ENCODE peak calls at places on chromosomes 4 and X, in seven cellular contexts. One of them, this sample, is unnamed.

GRCh38 chr4:117700111-117700892 is 334.0 kb upstream of the NDST3 start:
- DNase-seq in left ventricle myocardium inferior: no peak
- DNase-seq in heart right ventricle: no peak
- DNase-seq in spleen: no peak
- DNase-seq in CD8-positive, alpha-beta T cell: no peak
- DNase-seq in H9: no peak
- DNase-seq in thyroid gland: no peak
- DNase-seq in this sample: no peak

GRCh38 chr4:94576163-94576562 is 124.4 kb downstream of the PDLIM5 start:
- DNase-seq in left ventricle myocardium inferior: no peak
- DNase-seq in heart right ventricle: no peak
- DNase-seq in spleen: no peak
- DNase-seq in CD8-positive, alpha-beta T cell: no peak
- DNase-seq in H9: no peak
- DNase-seq in thyroid gland: no peak
- DNase-seq in this sample: no peak

GRCh38 chr4:142818009-142818408 is 28.1 kb downstream of the INPP4B start:
- DNase-seq in left ventricle myocardium inferior: no peak
- DNase-seq in heart right ventricle: no peak
- DNase-seq in spleen: no peak
- DNase-seq in CD8-positive, alpha-beta T cell: no peak
- DNase-seq in H9: no peak
- DNase-seq in thyroid gland: no peak
- DNase-seq in this sample: no peak

GRCh38 chrX:129785160-129785947 is 5.6 kb downstream of the SASH3 start:
- DNase-seq in left ventricle myocardium inferior: no peak
- DNase-seq in heart right ventricle: no peak
- DNase-seq in spleen: no peak
- DNase-seq in CD8-positive, alpha-beta T cell: no peak
- DNase-seq in H9: no peak
- DNase-seq in thyroid gland: no peak
- DNase-seq in this sample: no peak

GRCh38 chr4:114603455-114603854 is 4.8 kb downstream of the UGT8 start:
- DNase-seq in left ventricle myocardium inferior: no peak
- DNase-seq in heart right ventricle: no peak
- DNase-seq in spleen: no peak
- DNase-seq in CD8-positive, alpha-beta T cell: no peak
- DNase-seq in H9: no peak
- DNase-seq in thyroid gland: no peak
- DNase-seq in this sample: no peak

GRCh38 chr4:36399762-36400353 is 118.4 kb downstream of the DTHD1 start:
- DNase-seq in left ventricle myocardium inferior: no peak
- DNase-seq in heart right ventricle: peak; percentile 9
- DNase-seq in spleen: no peak
- DNase-seq in CD8-positive, alpha-beta T cell: peak; percentile 23
- DNase-seq in H9: no peak
- DNase-seq in thyroid gland: peak; percentile 33
- DNase-seq in this sample: no peak

GRCh38 chrX:77925764-77926163 is 15.3 kb downstream of the ATP7A start:
- DNase-seq in left ventricle myocardium inferior: no peak
- DNase-seq in heart right ventricle: no peak
- DNase-seq in spleen: no peak
- DNase-seq in CD8-positive, alpha-beta T cell: no peak
- DNase-seq in H9: no peak
- DNase-seq in thyroid gland: no peak
- DNase-seq in this sample: no peak

GRCh38 chr4:76590847-76591281 is 155.8 kb downstream of the SHROOM3 start:
- DNase-seq in left ventricle myocardium inferior: no peak
- DNase-seq in heart right ventricle: no peak
- DNase-seq in spleen: no peak
- DNase-seq in CD8-positive, alpha-beta T cell: no peak
- DNase-seq in H9: no peak
- DNase-seq in thyroid gland: no peak
- DNase-seq in this sample: no peak

GRCh38 chr4:46839128-46839527 is 69.9 kb downstream of the COX7B2 start:
- DNase-seq in left ventricle myocardium inferior: no peak
- DNase-seq in heart right ventricle: no peak
- DNase-seq in spleen: no peak
- DNase-seq in CD8-positive, alpha-beta T cell: no peak
- DNase-seq in H9: peak; percentile 27
- DNase-seq in thyroid gland: no peak
- DNase-seq in this sample: no peak

GRCh38 chrX:101429934-101430333 is 21.9 kb downstream of the HNRNPH2 start:
- DNase-seq in left ventricle myocardium inferior: no peak
- DNase-seq in heart right ventricle: no peak
- DNase-seq in spleen: no peak
- DNase-seq in CD8-positive, alpha-beta T cell: no peak
- DNase-seq in H9: no peak
- DNase-seq in thyroid gland: no peak
- DNase-seq in this sample: no peak

GRCh38 chr4:22471999-22472434 is 43.8 kb downstream of the ADGRA3 start:
- DNase-seq in left ventricle myocardium inferior: no peak
- DNase-seq in heart right ventricle: no peak
- DNase-seq in spleen: no peak
- DNase-seq in CD8-positive, alpha-beta T cell: no peak
- DNase-seq in H9: no peak
- DNase-seq in thyroid gland: no peak
- DNase-seq in this sample: no peak

GRCh38 chr4:100087743-100088142 is 102.5 kb downstream of the DDIT4L start:
- DNase-seq in left ventricle myocardium inferior: no peak
- DNase-seq in heart right ventricle: no peak
- DNase-seq in spleen: no peak
- DNase-seq in CD8-positive, alpha-beta T cell: no peak
- DNase-seq in H9: no peak
- DNase-seq in thyroid gland: no peak
- DNase-seq in this sample: no peak

GRCh38 chr4:47839259-47839658 is 1.4 kb upstream of the CORIN start:
- DNase-seq in left ventricle myocardium inferior: no peak
- DNase-seq in heart right ventricle: peak; percentile 13
- DNase-seq in spleen: no peak
- DNase-seq in CD8-positive, alpha-beta T cell: no peak
- DNase-seq in H9: no peak
- DNase-seq in thyroid gland: no peak
- DNase-seq in this sample: no peak

GRCh38 chrX:84339507-84340364 is 151.7 kb upstream of the RPS6KA6 start:
- DNase-seq in left ventricle myocardium inferior: no peak
- DNase-seq in heart right ventricle: no peak
- DNase-seq in spleen: no peak
- DNase-seq in CD8-positive, alpha-beta T cell: no peak
- DNase-seq in H9: no peak
- DNase-seq in thyroid gland: no peak
- DNase-seq in this sample: no peak

GRCh38 chrX:153442463-153442862 is 3.4 kb downstream of the TREX2 start:
- DNase-seq in left ventricle myocardium inferior: no peak
- DNase-seq in heart right ventricle: no peak
- DNase-seq in spleen: no peak
- DNase-seq in CD8-positive, alpha-beta T cell: no peak
- DNase-seq in H9: no peak
- DNase-seq in thyroid gland: no peak
- DNase-seq in this sample: no peak

GRCh38 chr4:121819216-121819980 is 4.3 kb downstream of the CCNA2 start:
- DNase-seq in left ventricle myocardium inferior: no peak
- DNase-seq in heart right ventricle: no peak
- DNase-seq in spleen: no peak
- DNase-seq in CD8-positive, alpha-beta T cell: no peak
- DNase-seq in H9: no peak
- DNase-seq in thyroid gland: no peak
- DNase-seq in this sample: no peak

GRCh38 chr4:28822163-28822562 is 1898.0 kb upstream of the PCDH7 start:
- DNase-seq in left ventricle myocardium inferior: no peak
- DNase-seq in heart right ventricle: no peak
- DNase-seq in spleen: no peak
- DNase-seq in CD8-positive, alpha-beta T cell: no peak
- DNase-seq in H9: no peak
- DNase-seq in thyroid gland: no peak
- DNase-seq in this sample: no peak

GRCh38 chr4:27381806-27382205 is 521.2 kb downstream of the STIM2 start:
- DNase-seq in left ventricle myocardium inferior: no peak
- DNase-seq in heart right ventricle: no peak
- DNase-seq in spleen: no peak
- DNase-seq in CD8-positive, alpha-beta T cell: no peak
- DNase-seq in H9: no peak
- DNase-seq in thyroid gland: no peak
- DNase-seq in this sample: no peak

GRCh38 chr4:31141141-31141811 is 421.1 kb downstream of the PCDH7 start:
- DNase-seq in left ventricle myocardium inferior: no peak
- DNase-seq in heart right ventricle: no peak
- DNase-seq in spleen: no peak
- DNase-seq in CD8-positive, alpha-beta T cell: no peak
- DNase-seq in H9: no peak
- DNase-seq in thyroid gland: no peak
- DNase-seq in this sample: no peak

GRCh38 chr4:2284161-2284933 is 22.4 kb upstream of the MXD4 start:
- DNase-seq in left ventricle myocardium inferior: peak; percentile 5
- DNase-seq in heart right ventricle: no peak
- DNase-seq in spleen: peak; percentile 66
- DNase-seq in CD8-positive, alpha-beta T cell: no peak
- DNase-seq in H9: no peak
- DNase-seq in thyroid gland: no peak
- DNase-seq in this sample: peak; percentile 43

GRCh38 chr4:2284934-2285664 is 23.2 kb upstream of the MXD4 start:
- DNase-seq in left ventricle myocardium inferior: no peak
- DNase-seq in heart right ventricle: no peak
- DNase-seq in spleen: no peak
- DNase-seq in CD8-positive, alpha-beta T cell: no peak
- DNase-seq in H9: no peak
- DNase-seq in thyroid gland: no peak
- DNase-seq in this sample: peak; percentile 37

GRCh38 chr4:2283199-2283711 is 21.3 kb upstream of the MXD4 start:
- DNase-seq in left ventricle myocardium inferior: no peak
- DNase-seq in heart right ventricle: no peak
- DNase-seq in spleen: peak; percentile 1
- DNase-seq in CD8-positive, alpha-beta T cell: no peak
- DNase-seq in H9: no peak
- DNase-seq in thyroid gland: no peak
- DNase-seq in this sample: peak; percentile 3

GRCh38 chr4:2280531-2281300 is 18.8 kb upstream of the MXD4 start:
- DNase-seq in left ventricle myocardium inferior: no peak
- DNase-seq in heart right ventricle: no peak
- DNase-seq in spleen: peak; percentile 69
- DNase-seq in CD8-positive, alpha-beta T cell: no peak
- DNase-seq in H9: no peak
- DNase-seq in thyroid gland: peak; percentile 49
- DNase-seq in this sample: peak; percentile 37

GRCh38 chr4:2281575-2282343 is 19.9 kb upstream of the MXD4 start:
- DNase-seq in left ventricle myocardium inferior: no peak
- DNase-seq in heart right ventricle: no peak
- DNase-seq in spleen: peak; percentile 90
- DNase-seq in CD8-positive, alpha-beta T cell: peak; percentile 82
- DNase-seq in H9: no peak
- DNase-seq in thyroid gland: no peak
- DNase-seq in this sample: peak; percentile 62
- TF ChIP-seq CTCF in left ventricle myocardium inferior: no peak
- TF ChIP-seq CTCF in heart right ventricle: no peak
- TF ChIP-seq CTCF in spleen: peak; percentile 13
- TF ChIP-seq CTCF in CD8-positive, alpha-beta T cell: peak; percentile 72
- TF ChIP-seq CTCF in H9: no peak
- TF ChIP-seq CTCF in thyroid gland: no peak
- TF ChIP-seq CTCF in this sample: peak; percentile 5

GRCh38 chrX:50704360-50704759 is 109.6 kb downstream of the SHROOM4 start:
- DNase-seq in left ventricle myocardium inferior: no peak
- DNase-seq in heart right ventricle: no peak
- DNase-seq in spleen: no peak
- DNase-seq in CD8-positive, alpha-beta T cell: no peak
- DNase-seq in H9: no peak
- DNase-seq in thyroid gland: no peak
- DNase-seq in this sample: no peak

GRCh38 chrX:50700921-50701320 is 113.1 kb downstream of the SHROOM4 start:
- DNase-seq in left ventricle myocardium inferior: no peak
- DNase-seq in heart right ventricle: no peak
- DNase-seq in spleen: no peak
- DNase-seq in CD8-positive, alpha-beta T cell: no peak
- DNase-seq in H9: no peak
- DNase-seq in thyroid gland: no peak
- DNase-seq in this sample: no peak

GRCh38 chrX:50697691-50698090 is 116.3 kb downstream of the SHROOM4 start:
- DNase-seq in left ventricle myocardium inferior: no peak
- DNase-seq in heart right ventricle: no peak
- DNase-seq in spleen: no peak
- DNase-seq in CD8-positive, alpha-beta T cell: no peak
- DNase-seq in H9: no peak
- DNase-seq in thyroid gland: no peak
- DNase-seq in this sample: no peak

GRCh38 chrX:50698944-50699343 is 115.0 kb downstream of the SHROOM4 start:
- DNase-seq in left ventricle myocardium inferior: no peak
- DNase-seq in heart right ventricle: no peak
- DNase-seq in spleen: no peak
- DNase-seq in CD8-positive, alpha-beta T cell: no peak
- DNase-seq in H9: no peak
- DNase-seq in thyroid gland: no peak
- DNase-seq in this sample: no peak
- H3K4me1 ChIP-seq in left ventricle myocardium inferior: peaks cover 5% of the 10 kb centered on the region
- H3K4me1 ChIP-seq in heart right ventricle: no peaks in the 10 kb centered on the region
- H3K4me1 ChIP-seq in spleen: no peaks in the 10 kb centered on the region
- H3K4me1 ChIP-seq in CD8-positive, alpha-beta T cell: no peaks in the 10 kb centered on the region
- H3K4me1 ChIP-seq in H9: peaks cover 27% of the 10 kb centered on the region
- H3K4me1 ChIP-seq in thyroid gland: no peaks in the 10 kb centered on the region
- H3K4me1 ChIP-seq in this sample: no peaks in the 10 kb centered on the region

GRCh38 chrX:120253784-120254183 is 3.2 kb downstream of the ZBTB33 start:
- DNase-seq in left ventricle myocardium inferior: no peak
- DNase-seq in heart right ventricle: no peak
- DNase-seq in spleen: no peak
- DNase-seq in CD8-positive, alpha-beta T cell: no peak
- DNase-seq in H9: no peak
- DNase-seq in thyroid gland: no peak
- DNase-seq in this sample: no peak

GRCh38 chrX:120251471-120252011 is 929 bp downstream of the ZBTB33 start:
- DNase-seq in left ventricle myocardium inferior: no peak
- DNase-seq in heart right ventricle: peak; percentile 13
- DNase-seq in spleen: peak; percentile 80
- DNase-seq in CD8-positive, alpha-beta T cell: no peak
- DNase-seq in H9: no peak
- DNase-seq in thyroid gland: peak; percentile 30
- DNase-seq in this sample: no peak

GRCh38 chrX:120244735-120245498 is 5.7 kb upstream of the ZBTB33 start:
- DNase-seq in left ventricle myocardium inferior: peak; percentile 69
- DNase-seq in heart right ventricle: peak; percentile 78
- DNase-seq in spleen: peak; percentile 87
- DNase-seq in CD8-positive, alpha-beta T cell: peak; percentile 30
- DNase-seq in H9: peak; percentile 75
- DNase-seq in thyroid gland: peak; percentile 80
- DNase-seq in this sample: peak; percentile 86

GRCh38 chrX:120250522-120251271 is at the start of gene ZBTB33:
- DNase-seq in left ventricle myocardium inferior: peak; percentile 88
- DNase-seq in heart right ventricle: peak; percentile 91
- DNase-seq in spleen: peak; percentile 96
- DNase-seq in CD8-positive, alpha-beta T cell: peak; percentile 71
- DNase-seq in H9: peak; percentile 93
- DNase-seq in thyroid gland: peak; percentile 89
- DNase-seq in this sample: peak; percentile 95
- TF ChIP-seq CTCF in left ventricle myocardium inferior: peak; percentile 73
- TF ChIP-seq CTCF in heart right ventricle: peak; percentile 64
- TF ChIP-seq CTCF in spleen: peak; percentile 84
- TF ChIP-seq CTCF in CD8-positive, alpha-beta T cell: peak; percentile 52
- TF ChIP-seq CTCF in H9: peak; percentile 65
- TF ChIP-seq CTCF in thyroid gland: peak; percentile 71
- TF ChIP-seq CTCF in this sample: peak; percentile 36

DNA sequence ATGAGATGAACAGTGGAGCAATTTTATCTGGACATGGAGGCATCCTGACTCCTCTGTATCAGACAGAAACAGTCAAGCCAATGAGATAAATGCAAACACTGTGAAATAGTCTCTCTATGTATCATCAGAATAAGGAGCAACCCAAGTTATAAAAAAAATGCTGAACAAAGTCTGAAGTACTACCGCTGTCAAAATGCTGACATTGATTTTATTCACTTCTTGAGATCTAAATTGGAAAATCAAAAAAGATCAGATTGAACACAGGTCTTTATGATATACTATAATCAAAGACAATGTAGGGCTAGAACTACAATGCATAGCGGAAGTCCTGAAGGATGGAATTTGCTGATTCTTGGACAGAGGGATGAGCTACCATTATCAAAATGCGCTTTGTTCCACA is 76.1 kb downstream of the FTHL17 start:
- DNase-seq in left ventricle myocardium inferior: no peak
- DNase-seq in heart right ventricle: no peak
- DNase-seq in spleen: no peak
- DNase-seq in CD8-positive, alpha-beta T cell: no peak
- DNase-seq in H9: no peak
- DNase-seq in thyroid gland: no peak
- DNase-seq in this sample: no peak
- H3K4me1 ChIP-seq in left ventricle myocardium inferior: peaks cover 3% of the 10 kb centered on the region
- H3K4me1 ChIP-seq in heart right ventricle: no peaks in the 10 kb centered on the region
- H3K4me1 ChIP-seq in spleen: no peaks in the 10 kb centered on the region
- H3K4me1 ChIP-seq in CD8-positive, alpha-beta T cell: no peaks in the 10 kb centered on the region
- H3K4me1 ChIP-seq in H9: no peaks in the 10 kb centered on the region
- H3K4me1 ChIP-seq in thyroid gland: no peaks in the 10 kb centered on the region
- H3K4me1 ChIP-seq in this sample: no peaks in the 10 kb centered on the region